ENCODE peak calls at places on chromosomes 6 and 20, in ten cellular contexts. E, K, L, F, Z, V, U, X, O and W are unnamed samples.

GRCh38 chr6:158559338-158559894 is 475 bp upstream of the TMEM181 start:
- DNase-seq in E (no peak), K (no peak), L (no peak), F (no peak), Z (no peak), V (no peak), U (no peak), X (no peak), O (no peak), W (no peak)

GRCh38 chr6:139375239-139376053 is 998 bp upstream of the CITED2 start:
- DNase-seq in E (peak), K (peak), L (peak), F (peak), Z (peak), V (peak), U (peak), X (peak), O (peak), W (peak)

GRCh38 chr6:2020909-2021308 is 224.5 kb downstream of the GMDS start:
- DNase-seq in E (no peak), K (no peak), L (peak), F (peak), Z (no peak), V (no peak), U (no peak), X (no peak), O (no peak), W (peak)

GRCh38 chr20:51402201-51402600 is 140.3 kb downstream of the NFATC2 start:
- DNase-seq in E (no peak), K (peak), L (no peak), F (no peak), Z (peak), V (no peak), U (no peak), X (no peak), O (no peak), W (peak)

GRCh38 chr6:52389264-52389625 is 27.3 kb downstream of the PAQR8 start:
- DNase-seq in E (no peak), K (no peak), L (no peak), F (no peak), Z (no peak), V (peak), U (no peak), X (no peak), O (no peak), W (peak)

GRCh38 chr6:134822920-134823430 is 126.9 kb downstream of the ALDH8A1 start:
- DNase-seq in E (no peak), K (no peak), L (peak), F (peak), Z (peak), V (peak), U (peak), X (no peak), O (no peak), W (peak)

GRCh38 chr6:37171141-37171969 is 1.4 kb downstream of the PIM1 start:
- DNase-seq in E (no peak), K (peak), L (no peak), F (peak), Z (peak), V (peak), U (no peak), X (peak), O (peak), W (peak)

GRCh38 chr6:114084327-114084890 is 113.5 kb upstream of the HDAC2 start:
- DNase-seq in E (no peak), K (no peak), L (no peak), F (no peak), Z (no peak), V (no peak), U (no peak), X (peak), O (no peak), W (no peak)

GRCh38 chr20:9024996-9025395 is 43.9 kb upstream of the PLCB4 start:
- DNase-seq in E (no peak), K (no peak), L (no peak), F (no peak), Z (no peak), V (no peak), U (no peak), X (no peak), O (no peak), W (no peak)

GRCh38 chr20:34220581-34220980 is 20.6 kb upstream of the ASIP start:
- DNase-seq in E (no peak), K (no peak), L (peak), F (peak), Z (no peak), V (no peak), U (no peak), X (no peak), O (no peak), W (peak)

GRCh38 chr6:157891544-157892362 is 68.7 kb downstream of the SNX9 start:
- DNase-seq in E (no peak), K (no peak), L (no peak), F (no peak), Z (no peak), V (peak), U (no peak), X (no peak), O (no peak), W (peak)

GRCh38 chr6:156727715-156728385 is 49.3 kb upstream of the ARID1B start:
- DNase-seq in E (no peak), K (no peak), L (no peak), F (no peak), Z (no peak), V (no peak), U (no peak), X (no peak), O (no peak), W (no peak)

GRCh38 chr6:139711714-139712585 is 337.5 kb upstream of the CITED2 start:
- DNase-seq in E (no peak), K (no peak), L (no peak), F (no peak), Z (no peak), V (no peak), U (no peak), X (no peak), O (no peak), W (peak)

GRCh38 chr20:40949346-40949745 is 79.3 kb upstream of the TOP1 start:
- DNase-seq in E (no peak), K (no peak), L (no peak), F (no peak), Z (no peak), V (no peak), U (no peak), X (no peak), O (no peak), W (no peak)

GRCh38 chr6:144897441-144897921 is 612.3 kb downstream of the UTRN start:
- DNase-seq in E (no peak), K (no peak), L (peak), F (peak), Z (no peak), V (no peak), U (no peak), X (no peak), O (no peak), W (peak)

GRCh38 chr20:58852559-58853271 is at the start of gene GNAS:
- DNase-seq in E (no peak), K (peak), L (no peak), F (peak), Z (peak), V (peak), U (no peak), X (peak), O (peak), W (peak)

GRCh38 chr6:56657364-56657763 is 14.7 kb upstream of the DST start:
- DNase-seq in E (no peak), K (no peak), L (no peak), F (no peak), Z (no peak), V (no peak), U (no peak), X (no peak), O (no peak), W (no peak)

GRCh38 chr6:85113934-85114582 is 335.8 kb upstream of the NT5E start:
- DNase-seq in E (no peak), K (no peak), L (no peak), F (peak), Z (no peak), V (no peak), U (no peak), X (no peak), O (no peak), W (peak)

GRCh38 chr6:47083586-47084047 is 41.5 kb upstream of the ADGRF1 start:
- DNase-seq in E (peak), K (no peak), L (peak), F (peak), Z (peak), V (peak), U (no peak), X (peak), O (peak), W (peak)

GRCh38 chr6:81138236-81138635 is 614.2 kb downstream of the TENT5A start:
- DNase-seq in E (no peak), K (no peak), L (no peak), F (peak), Z (no peak), V (no peak), U (no peak), X (no peak), O (no peak), W (no peak)

GRCh38 chr6:17665132-17665531 is 41.6 kb downstream of the NUP153 start:
- DNase-seq in E (no peak), K (no peak), L (no peak), F (no peak), Z (no peak), V (no peak), U (no peak), X (no peak), O (no peak), W (no peak)

GRCh38 chr6:85240787-85241186 is 209.1 kb upstream of the NT5E start:
- DNase-seq in E (no peak), K (no peak), L (no peak), F (no peak), Z (no peak), V (no peak), U (no peak), X (no peak), O (no peak), W (peak)

GRCh38 chr6:109202409-109203264 is 107.3 kb downstream of the CEP57L1 start:
- DNase-seq in E (no peak), K (no peak), L (no peak), F (no peak), Z (no peak), V (no peak), U (no peak), X (no peak), O (no peak), W (no peak)

GRCh38 chr6:148760568-148761531 is 14.0 kb downstream of the UST start:
- DNase-seq in E (no peak), K (peak), L (no peak), F (peak), Z (no peak), V (no peak), U (peak), X (peak), O (peak), W (peak)

GRCh38 chr6:121890307-121890910 is 455.0 kb downstream of the GJA1 start:
- DNase-seq in E (no peak), K (no peak), L (no peak), F (peak), Z (no peak), V (no peak), U (no peak), X (no peak), O (no peak), W (no peak)

GRCh38 chr6:18432180-18432579 is 45.0 kb downstream of the RNF144B start:
- DNase-seq in E (no peak), K (no peak), L (no peak), F (no peak), Z (no peak), V (no peak), U (no peak), X (no peak), O (no peak), W (peak)

GRCh38 chr6:73032586-73032985 is 192.7 kb downstream of the KHDC1L start:
- DNase-seq in E (no peak), K (no peak), L (no peak), F (no peak), Z (no peak), V (no peak), U (no peak), X (no peak), O (no peak), W (no peak)

GRCh38 chr6:19715166-19715558 is 122.0 kb upstream of the ID4 start:
- DNase-seq in E (no peak), K (no peak), L (no peak), F (no peak), Z (no peak), V (no peak), U (no peak), X (no peak), O (no peak), W (no peak)

GRCh38 chr6:43817192-43817591 is 47.2 kb downstream of the VEGFA start:
- DNase-seq in E (no peak), K (no peak), L (no peak), F (peak), Z (no peak), V (peak), U (no peak), X (peak), O (peak), W (peak)

GRCh38 chr6:57278570-57278969 is 38.9 kb upstream of the PRIM2 start:
- DNase-seq in E (no peak), K (no peak), L (no peak), F (no peak), Z (no peak), V (no peak), U (no peak), X (no peak), O (no peak), W (no peak)

GRCh38 chr6:14384175-14384949 is 266.8 kb downstream of the CD83 start:
- DNase-seq in E (no peak), K (no peak), L (no peak), F (no peak), Z (no peak), V (no peak), U (no peak), X (no peak), O (no peak), W (no peak)

GRCh38 chr6:46996860-46997641 is 45.1 kb downstream of the ADGRF1 start:
- DNase-seq in E (no peak), K (no peak), L (no peak), F (no peak), Z (no peak), V (no peak), U (no peak), X (no peak), O (no peak), W (no peak)

GRCh38 chr20:21968486-21968885 is 263.0 kb downstream of the PAX1 start:
- DNase-seq in E (no peak), K (no peak), L (no peak), F (no peak), Z (no peak), V (no peak), U (no peak), X (no peak), O (no peak), W (no peak)

GRCh38 chr6:7135755-7136154 is 28.0 kb downstream of the RREB1 start:
- DNase-seq in E (no peak), K (no peak), L (no peak), F (no peak), Z (no peak), V (no peak), U (no peak), X (no peak), O (no peak), W (no peak)

GRCh38 chr6:7137335-7138106 is 29.8 kb downstream of the RREB1 start:
- DNase-seq in E (no peak), K (peak), L (no peak), F (peak), Z (no peak), V (peak), U (no peak), X (peak), O (peak), W (peak)

GRCh38 chr6:7134999-7135735 is 27.4 kb downstream of the RREB1 start:
- DNase-seq in E (no peak), K (no peak), L (no peak), F (no peak), Z (no peak), V (no peak), U (no peak), X (no peak), O (no peak), W (no peak)

GRCh38 chr6:7138111-7138510 is 30.4 kb downstream of the RREB1 start:
- DNase-seq in E (no peak), K (no peak), L (no peak), F (no peak), Z (no peak), V (no peak), U (no peak), X (no peak), O (no peak), W (no peak)

GRCh38 chr6:7136859-7137334 is 29.1 kb downstream of the RREB1 start:
- DNase-seq in E (no peak), K (no peak), L (no peak), F (no peak), Z (no peak), V (no peak), U (peak), X (no peak), O (no peak), W (no peak)
- TF ChIP-seq CTCF in E (no peak), K (no peak), L (no peak), F (no peak), Z (no peak), V (no peak), U (no peak), X (no peak), O (no peak), W (no peak)

GRCh38 chr6:149925253-149925973 is 2.5 kb upstream of the RAET1G start:
- DNase-seq in E (no peak), K (no peak), L (no peak), F (peak), Z (peak), V (no peak), U (no peak), X (peak), O (peak), W (peak)

GRCh38 chr6:149924933-149925252 is 2.0 kb upstream of the RAET1G start:
- DNase-seq in E (no peak), K (no peak), L (no peak), F (no peak), Z (peak), V (no peak), U (no peak), X (peak), O (no peak), W (no peak)

GRCh38 chr6:149924206-149924932 is 1.4 kb upstream of the RAET1G start:
- DNase-seq in E (no peak), K (no peak), L (no peak), F (no peak), Z (peak), V (no peak), U (no peak), X (peak), O (no peak), W (no peak)

GRCh38 chr6:149922642-149923326 is at the start of gene RAET1G:
- DNase-seq in E (peak), K (peak), L (peak), F (peak), Z (peak), V (peak), U (no peak), X (peak), O (peak), W (peak)

GRCh38 chr6:149923327-149923986 is 536 bp upstream of the RAET1G start:
- DNase-seq in E (no peak), K (no peak), L (no peak), F (no peak), Z (no peak), V (no peak), U (no peak), X (peak), O (no peak), W (no peak)
- H3K4me3 ChIP-seq in E (peak), K (peak), L (peak), F (peak), Z (peak), V (peak), U (no peak), X (peak), O (peak), W (peak)

GRCh38 chr6:34538581-34538980 is 17.5 kb downstream of the SPDEF start:
- DNase-seq in E (no peak), K (no peak), L (no peak), F (no peak), Z (no peak), V (no peak), U (no peak), X (no peak), O (no peak), W (no peak)

GRCh38 chr6:34537922-34538550 is 18.1 kb downstream of the SPDEF start:
- DNase-seq in E (no peak), K (no peak), L (no peak), F (no peak), Z (no peak), V (no peak), U (no peak), X (no peak), O (no peak), W (no peak)

GRCh38 chr6:34536251-34536958 is 19.7 kb downstream of the SPDEF start:
- DNase-seq in E (no peak), K (no peak), L (no peak), F (no peak), Z (no peak), V (peak), U (no peak), X (no peak), O (no peak), W (no peak)

GRCh38 chr6:34535646-34536045 is 20.5 kb downstream of the SPDEF start:
- DNase-seq in E (no peak), K (no peak), L (no peak), F (no peak), Z (no peak), V (no peak), U (no peak), X (no peak), O (no peak), W (no peak)

DNA sequence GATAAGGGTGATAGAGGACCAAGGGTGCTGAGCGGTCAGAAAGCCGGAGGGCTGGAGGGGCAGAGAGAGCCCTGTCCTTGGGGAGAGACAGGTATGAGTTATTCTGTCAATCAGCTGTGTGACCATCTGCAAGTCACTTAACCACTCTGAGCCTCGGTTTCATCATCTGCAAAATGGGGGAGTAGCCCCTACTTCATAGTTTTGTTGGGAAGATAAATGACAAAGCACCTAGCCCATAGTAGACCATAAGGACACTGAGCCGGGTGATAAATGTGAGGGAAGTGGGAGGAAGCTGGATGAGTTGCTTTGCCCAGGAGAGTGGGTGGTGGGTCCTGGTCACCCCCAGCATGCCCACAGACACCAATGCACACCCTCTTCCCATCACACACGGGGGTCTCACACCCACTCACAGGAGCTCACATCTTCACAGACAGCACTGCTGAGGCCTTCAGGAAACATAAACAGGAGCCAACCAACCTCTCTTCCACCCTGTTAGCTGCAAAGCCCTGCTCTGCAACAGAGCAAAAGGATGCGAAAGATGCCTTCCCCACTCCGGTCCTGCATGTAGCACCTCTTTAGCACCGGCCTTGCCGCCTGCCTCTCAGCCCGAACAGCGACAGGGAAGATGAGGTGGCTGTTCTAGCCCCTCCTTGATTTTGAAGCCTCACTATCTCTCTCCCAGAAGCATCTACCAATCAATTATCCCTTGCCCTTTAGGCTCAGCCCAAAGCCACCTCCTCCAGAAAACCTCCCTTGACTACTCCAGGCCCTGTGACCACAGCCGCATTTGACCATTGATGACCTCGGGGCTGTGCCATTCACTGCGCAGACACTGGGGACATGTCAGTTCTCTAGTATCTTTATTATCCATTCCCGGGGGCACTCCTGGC is 18.9 kb downstream of the SPDEF start:
- DNase-seq in E (no peak), K (no peak), L (no peak), F (no peak), Z (no peak), V (no peak), U (no peak), X (no peak), O (no peak), W (no peak)
- TF ChIP-seq CTCF in E (no peak), K (no peak), L (no peak), F (no peak), Z (no peak), V (no peak), U (no peak), X (no peak), O (no peak), W (no peak)

GRCh38 chr6:48757661-48758060 is 646.7 kb upstream of the PTCHD4 start:
- DNase-seq in E (no peak), K (no peak), L (no peak), F (no peak), Z (no peak), V (no peak), U (no peak), X (no peak), O (no peak), W (no peak)
- H3K4me3 ChIP-seq in E (no peak), K (no peak), L (no peak), F (no peak), Z (no peak), V (no peak), U (no peak), X (no peak), O (no peak), W (no peak)

GRCh38 chr6:136921936-136922679 is at the start of gene SLC35D3:
- DNase-seq in E (no peak), K (no peak), L (no peak), F (peak), Z (no peak), V (peak), U (no peak), X (peak), O (peak), W (no peak)
- TF ChIP-seq CTCF in E (no peak), K (no peak), L (no peak), F (no peak), Z (no peak), V (no peak), U (no peak), X (no peak), O (no peak), W (no peak)

DNA sequence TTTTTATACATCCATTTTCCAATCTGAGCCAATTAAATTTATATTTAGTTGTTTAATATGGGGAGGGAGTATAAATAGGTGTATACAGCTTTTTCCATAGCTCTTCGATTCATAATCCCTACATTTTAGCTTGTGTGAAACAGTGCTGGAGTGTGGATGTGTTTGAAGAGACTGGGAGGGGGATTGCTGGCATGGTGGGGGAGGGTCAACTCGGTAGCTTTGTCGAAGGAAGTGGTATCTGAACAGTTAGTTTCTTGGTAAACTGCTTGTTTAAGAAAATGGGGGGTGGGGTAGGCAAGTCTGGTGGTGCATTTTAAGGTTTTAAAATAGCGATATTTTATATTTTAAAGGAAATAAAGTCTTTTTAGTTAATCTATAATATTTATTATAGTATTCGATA is 1.4 kb upstream of the LIN28B start:
- DNase-seq in E (no peak), K (no peak), L (no peak), F (no peak), Z (no peak), V (peak), U (no peak), X (no peak), O (no peak), W (no peak)
- H3K4me3 ChIP-seq in E (no peak), K (no peak), L (no peak), F (no peak), Z (no peak), V (peak), U (no peak), X (no peak), O (no peak), W (no peak)